ENCODE peak calls at places on chromosomes 12 and 14, in four cellular contexts. One of them, this sample, is unnamed. For H3K27me3 and H3K36me3, the result is how much of the 10 kb centered on the place peaks cover.

GRCh38 chr14:24367506-24368214 is at the start of gene NFATC4:
- DNase-seq in testis: peak
- DNase-seq in CD8-positive, alpha-beta T cell: no peak
- DNase-seq in pancreas: no peak
- DNase-seq in this sample: peak

GRCh38 chr12:118103231-118103600 is 595 bp downstream of the VSIG10 start:
- DNase-seq in testis: peak
- DNase-seq in CD8-positive, alpha-beta T cell: no peak
- DNase-seq in pancreas: no peak
- DNase-seq in this sample: no peak

GRCh38 chr12:1374296-1374695 is 220.1 kb downstream of the FBXL14 start:
- DNase-seq in testis: no peak
- DNase-seq in CD8-positive, alpha-beta T cell: no peak
- DNase-seq in pancreas: no peak
- DNase-seq in this sample: no peak

GRCh38 chr12:43805149-43805856 is 814 bp downstream of the TWF1 start:
- DNase-seq in testis: no peak
- DNase-seq in CD8-positive, alpha-beta T cell: no peak
- DNase-seq in pancreas: no peak
- DNase-seq in this sample: no peak

GRCh38 chr14:21068521-21069387 is 1.4 kb upstream of the ARHGEF40 start:
- DNase-seq in testis: peak
- DNase-seq in CD8-positive, alpha-beta T cell: peak
- DNase-seq in pancreas: no peak
- DNase-seq in this sample: no peak

GRCh38 chr12:13102481-13103195 is 829 bp downstream of the GSG1 start:
- DNase-seq in testis: no peak
- DNase-seq in CD8-positive, alpha-beta T cell: no peak
- DNase-seq in pancreas: no peak
- DNase-seq in this sample: no peak

GRCh38 chr12:84272324-84272723 is 640.3 kb downstream of the SLC6A15 start:
- DNase-seq in testis: no peak
- DNase-seq in CD8-positive, alpha-beta T cell: no peak
- DNase-seq in pancreas: no peak
- DNase-seq in this sample: no peak

GRCh38 chr12:124923906-124924734 is 9.7 kb upstream of the UBC start:
- DNase-seq in testis: no peak
- DNase-seq in CD8-positive, alpha-beta T cell: no peak
- DNase-seq in pancreas: no peak
- DNase-seq in this sample: no peak

GRCh38 chr12:19075711-19076340 is 53.7 kb upstream of the PLEKHA5 start:
- DNase-seq in testis: no peak
- DNase-seq in CD8-positive, alpha-beta T cell: no peak
- DNase-seq in pancreas: no peak
- DNase-seq in this sample: no peak

GRCh38 chr12:111406474-111407370 is 999 bp downstream of the SH2B3 start:
- DNase-seq in testis: no peak
- DNase-seq in CD8-positive, alpha-beta T cell: no peak
- DNase-seq in pancreas: peak
- DNase-seq in this sample: no peak

GRCh38 chr14:54642950-54643695 is 76.2 kb downstream of the SAMD4A start:
- DNase-seq in testis: no peak
- DNase-seq in CD8-positive, alpha-beta T cell: no peak
- DNase-seq in pancreas: no peak
- DNase-seq in this sample: no peak

GRCh38 chr14:33782923-33783322 is 168.0 kb downstream of the EGLN3 start:
- DNase-seq in testis: no peak
- DNase-seq in CD8-positive, alpha-beta T cell: no peak
- DNase-seq in pancreas: no peak
- DNase-seq in this sample: no peak

GRCh38 chr14:101933209-101933608 is 31.2 kb upstream of the DYNC1H1 start:
- DNase-seq in testis: no peak
- DNase-seq in CD8-positive, alpha-beta T cell: no peak
- DNase-seq in pancreas: peak
- DNase-seq in this sample: no peak

GRCh38 chr12:93813972-93814821 is 137.0 kb downstream of the CRADD start:
- DNase-seq in testis: peak
- DNase-seq in CD8-positive, alpha-beta T cell: no peak
- DNase-seq in pancreas: no peak
- DNase-seq in this sample: no peak

GRCh38 chr12:106976013-106976658 is 10.8 kb downstream of the MTERF2 start:
- DNase-seq in testis: no peak
- DNase-seq in CD8-positive, alpha-beta T cell: no peak
- DNase-seq in pancreas: no peak
- DNase-seq in this sample: no peak

GRCh38 chr12:132503611-132504204 is 13.8 kb downstream of the FBRSL1 start:
- DNase-seq in testis: no peak
- DNase-seq in CD8-positive, alpha-beta T cell: no peak
- DNase-seq in pancreas: no peak
- DNase-seq in this sample: no peak

GRCh38 chr12:97754306-97754705 is 291.7 kb downstream of the RMST start:
- DNase-seq in testis: no peak
- DNase-seq in CD8-positive, alpha-beta T cell: no peak
- DNase-seq in pancreas: no peak
- DNase-seq in this sample: no peak

GRCh38 chr14:98897605-98898309 is 374.2 kb downstream of the BCL11B start:
- DNase-seq in testis: no peak
- DNase-seq in CD8-positive, alpha-beta T cell: no peak
- DNase-seq in pancreas: no peak
- DNase-seq in this sample: no peak

GRCh38 chr14:64796369-64796768 is 83.3 kb downstream of the SPTB start:
- DNase-seq in testis: no peak
- DNase-seq in CD8-positive, alpha-beta T cell: no peak
- DNase-seq in pancreas: no peak
- DNase-seq in this sample: no peak

GRCh38 chr12:100473716-100474150 is at the start of gene NR1H4:
- DNase-seq in testis: peak
- DNase-seq in CD8-positive, alpha-beta T cell: no peak
- DNase-seq in pancreas: no peak
- DNase-seq in this sample: no peak

GRCh38 chr14:21070610-21071224 is 613 bp downstream of the ARHGEF40 start:
- DNase-seq in testis: peak
- DNase-seq in CD8-positive, alpha-beta T cell: no peak
- DNase-seq in pancreas: peak
- DNase-seq in this sample: no peak

GRCh38 chr12:124565071-124565491 is 2.3 kb downstream of the NCOR2 start:
- DNase-seq in testis: peak
- DNase-seq in CD8-positive, alpha-beta T cell: no peak
- DNase-seq in pancreas: no peak
- DNase-seq in this sample: no peak

GRCh38 chr14:74571441-74571841 is 40.6 kb downstream of the LTBP2 start:
- DNase-seq in testis: no peak
- DNase-seq in CD8-positive, alpha-beta T cell: no peak
- DNase-seq in pancreas: no peak
- DNase-seq in this sample: no peak

GRCh38 chr14:48035836-48036235 is 360.4 kb upstream of the MDGA2 start:
- DNase-seq in testis: no peak
- DNase-seq in CD8-positive, alpha-beta T cell: no peak
- DNase-seq in pancreas: no peak
- DNase-seq in this sample: no peak

GRCh38 chr14:79028281-79028680 is 858.1 kb downstream of the NRXN3 start:
- DNase-seq in testis: no peak
- DNase-seq in CD8-positive, alpha-beta T cell: no peak
- DNase-seq in pancreas: no peak
- DNase-seq in this sample: no peak

GRCh38 chr14:90457191-90457590 is 60.4 kb downstream of the CALM1 start:
- DNase-seq in testis: no peak
- DNase-seq in CD8-positive, alpha-beta T cell: no peak
- DNase-seq in pancreas: no peak
- DNase-seq in this sample: no peak

GRCh38 chr14:90458536-90458935 is 61.7 kb downstream of the CALM1 start:
- DNase-seq in testis: no peak
- DNase-seq in CD8-positive, alpha-beta T cell: no peak
- DNase-seq in pancreas: no peak
- DNase-seq in this sample: no peak

GRCh38 chr14:90454041-90455000 is 57.5 kb downstream of the CALM1 start:
- DNase-seq in testis: peak
- DNase-seq in CD8-positive, alpha-beta T cell: no peak
- DNase-seq in pancreas: peak
- DNase-seq in this sample: peak

GRCh38 chr14:90455100-90455571 is 58.3 kb downstream of the CALM1 start:
- DNase-seq in testis: no peak
- DNase-seq in CD8-positive, alpha-beta T cell: no peak
- DNase-seq in pancreas: no peak
- DNase-seq in this sample: no peak

DNA sequence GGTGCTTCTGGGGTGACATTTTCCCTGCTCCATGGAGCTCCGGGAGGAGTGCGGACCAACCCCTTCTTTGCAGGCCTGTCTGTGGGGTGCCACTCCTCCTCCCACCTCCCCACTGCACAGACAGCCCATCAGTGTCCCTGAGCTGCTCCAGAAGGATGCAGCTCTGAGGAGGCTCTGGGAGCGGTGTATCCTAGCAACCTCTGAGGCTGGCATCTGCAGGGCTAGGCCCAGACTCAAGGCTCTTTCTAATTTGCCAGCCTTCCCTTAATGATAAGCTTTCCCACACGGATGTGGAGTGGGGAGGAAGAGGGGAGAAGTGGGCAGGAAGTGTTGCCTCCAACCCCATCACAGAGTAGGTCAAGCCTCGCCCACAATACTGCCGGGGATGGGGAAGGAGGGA is 59.7 kb downstream of the CALM1 start:
- DNase-seq in testis: no peak
- DNase-seq in CD8-positive, alpha-beta T cell: no peak
- DNase-seq in pancreas: no peak
- DNase-seq in this sample: no peak
- H3K27me3 ChIP-seq in testis: under half
- H3K27me3 ChIP-seq in CD8-positive, alpha-beta T cell: under half
- H3K27me3 ChIP-seq in pancreas: under half
- H3K27me3 ChIP-seq in this sample: under half

GRCh38 chr12:50003595-50003994 is 21.7 kb downstream of the RACGAP1 start:
- DNase-seq in testis: no peak
- DNase-seq in CD8-positive, alpha-beta T cell: no peak
- DNase-seq in pancreas: no peak
- DNase-seq in this sample: no peak
- H3K27ac ChIP-seq in testis: no peak
- H3K27ac ChIP-seq in CD8-positive, alpha-beta T cell: no peak
- H3K27ac ChIP-seq in pancreas: no peak
- H3K27ac ChIP-seq in this sample: no peak

GRCh38 chr12:8099235-8099634 is 17.2 kb downstream of the NECAP1 start:
- DNase-seq in testis: no peak
- DNase-seq in CD8-positive, alpha-beta T cell: no peak
- DNase-seq in pancreas: no peak
- DNase-seq in this sample: no peak
- H3K36me3 ChIP-seq in testis: under half
- H3K36me3 ChIP-seq in CD8-positive, alpha-beta T cell: under half
- H3K36me3 ChIP-seq in pancreas: under half
- H3K36me3 ChIP-seq in this sample: under half

GRCh38 chr12:54029529-54030441 is 1.5 kb downstream of the HOXC6 start:
- DNase-seq in testis: no peak
- DNase-seq in CD8-positive, alpha-beta T cell: no peak
- DNase-seq in pancreas: no peak
- DNase-seq in this sample: no peak
- H3K27me3 ChIP-seq in testis: under half
- H3K27me3 ChIP-seq in CD8-positive, alpha-beta T cell: half or more
- H3K27me3 ChIP-seq in pancreas: under half
- H3K27me3 ChIP-seq in this sample: half or more

DNA sequence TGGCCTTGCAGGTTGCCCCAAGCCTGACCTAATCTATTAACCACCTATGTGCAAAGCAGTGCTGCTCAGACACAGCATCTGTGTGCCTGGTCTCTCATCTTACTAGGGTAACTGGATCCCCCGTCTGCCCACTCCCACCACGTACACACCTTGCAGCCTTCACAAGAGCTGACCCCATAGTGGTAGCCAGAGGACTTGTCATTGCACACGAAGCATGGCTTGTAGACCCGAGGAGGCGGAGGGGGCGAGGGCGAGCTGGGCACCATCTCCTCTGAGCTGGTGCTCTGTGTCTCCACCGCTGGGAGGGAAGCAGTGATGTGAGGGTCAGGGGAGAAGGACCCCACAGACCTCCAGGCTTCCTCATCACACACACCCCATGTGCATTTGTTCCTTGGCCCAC is 8.4 kb upstream of the ITGB7 start:
- DNase-seq in testis: no peak
- DNase-seq in CD8-positive, alpha-beta T cell: no peak
- DNase-seq in pancreas: no peak
- DNase-seq in this sample: no peak
- H3K27ac ChIP-seq in testis: no peak
- H3K27ac ChIP-seq in CD8-positive, alpha-beta T cell: no peak
- H3K27ac ChIP-seq in pancreas: no peak
- H3K27ac ChIP-seq in this sample: no peak

GRCh38 chr12:71640316-71640715 is 23.3 kb downstream of the ZFC3H1 start:
- DNase-seq in testis: no peak
- DNase-seq in CD8-positive, alpha-beta T cell: no peak
- DNase-seq in pancreas: peak
- DNase-seq in this sample: no peak
- H3K36me3 ChIP-seq in testis: under half
- H3K36me3 ChIP-seq in CD8-positive, alpha-beta T cell: under half
- H3K36me3 ChIP-seq in pancreas: under half
- H3K36me3 ChIP-seq in this sample: under half